ENCODE peak calls at places on chromosomes 7 and 10, in eight cellular contexts. F is MM.1S, I is neural progenitor cell, Q is GM23338, N is HepG2, V is fibroblast of lung, L is PC-3, G is K562. R is an unnamed sample.

GRCh38 chr10:119335671-119336353 is 128.4 kb downstream of the GRK5 start:
- DNase-seq in V (peak; percentile 61), Q (no peak), I (no peak), G (no peak), F (no peak), L (no peak), N (no peak), R (no peak)

GRCh38 chr10:119161680-119162079 is 3.8 kb downstream of the SFXN4 start:
- DNase-seq in N (no peak), I (no peak), G (peak; percentile 85), L (peak; percentile 23), V (peak; percentile 75), Q (no peak), F (no peak), R (peak; percentile 65)

GRCh38 chr10:35225204-35225603 is 98.6 kb downstream of the CREM start:
- DNase-seq in L (peak; percentile 60), F (no peak), V (peak; percentile 12), G (no peak), I (no peak), N (no peak), Q (no peak), R (no peak)

GRCh38 chr7:71868797-71869196 is 543.3 kb downstream of the CALN1 start:
- DNase-seq in I (no peak), G (peak; percentile 41), V (peak; percentile 88), N (no peak), F (no peak), L (peak; percentile 34), Q (no peak), R (peak; percentile 26)

GRCh38 chr7:155643804-155644177 is 670 bp upstream of the RBM33 start:
- DNase-seq in Q (no peak), V (peak; percentile 31), G (no peak), L (no peak), F (no peak), I (no peak), N (no peak), R (peak; percentile 61)

GRCh38 chr7:114356133-114356532 is 58.5 kb upstream of the FOXP2 start:
- DNase-seq in V (peak; percentile 52), F (no peak), L (peak; percentile 9), I (no peak), Q (no peak), N (no peak), G (no peak), R (peak; percentile 20)

GRCh38 chr7:28330384-28331070 is 81.8 kb upstream of the CREB5 start:
- DNase-seq in I (no peak), N (no peak), Q (no peak), F (peak; percentile 45), V (peak; percentile 17), L (no peak), G (no peak), R (peak; percentile 67)

GRCh38 chr7:82081644-82082224 is 311.9 kb upstream of the HGF start:
- DNase-seq in N (no peak), Q (no peak), L (no peak), G (no peak), V (no peak), I (no peak), F (no peak), R (no peak)

GRCh38 chr7:116249969-116250553 is 39.7 kb downstream of the TES start:
- DNase-seq in V (peak; percentile 58), Q (peak; percentile 55), L (peak; percentile 65), N (peak; percentile 57), G (peak; percentile 40), I (peak; percentile 46), F (peak; percentile 34), R (peak; percentile 62)

GRCh38 chr10:91980319-91980718 is 56.7 kb downstream of the BTAF1 start:
- DNase-seq in Q (no peak), F (no peak), I (no peak), L (no peak), N (no peak), V (no peak), G (no peak), R (no peak)

GRCh38 chr10:126595160-126595559 is 75.3 kb downstream of the C10orf90 start:
- DNase-seq in G (no peak), I (no peak), L (no peak), N (no peak), Q (no peak), V (no peak), F (no peak), R (no peak)

GRCh38 chr10:76874151-76874550 is 763.5 kb downstream of the KCNMA1 start:
- DNase-seq in Q (no peak), L (peak; percentile 87), I (no peak), N (no peak), F (no peak), G (no peak), V (peak; percentile 4), R (peak; percentile 96)

GRCh38 chr10:118956253-118957140 is 73.0 kb upstream of the NANOS1 start:
- DNase-seq in I (no peak), N (no peak), G (no peak), Q (no peak), V (no peak), F (no peak), L (no peak), R (no peak)

GRCh38 chr10:79299397-79300370 is 47.6 kb upstream of the PPIF start:
- DNase-seq in G (no peak), L (peak; percentile 93), V (peak; percentile 89), Q (no peak), N (no peak), F (no peak), I (no peak), R (peak; percentile 97)

GRCh38 chr7:41045556-41046123 is 657.2 kb downstream of the INHBA start:
- DNase-seq in V (no peak), Q (no peak), N (peak; percentile 3), L (peak; percentile 87), G (no peak), I (peak; percentile 19), F (no peak), R (no peak)

GRCh38 chr7:111953611-111954010 is 252.6 kb downstream of the DOCK4 start:
- DNase-seq in V (no peak), F (peak; percentile 73), Q (peak; percentile 45), L (peak; percentile 48), G (no peak), I (peak; percentile 31), N (peak; percentile 77), R (peak; percentile 40)

GRCh38 chr7:1920266-1920681 is 250.2 kb downstream of the ELFN1 start:
- DNase-seq in N (no peak), Q (no peak), L (no peak), F (no peak), I (no peak), V (no peak), G (no peak), R (peak; percentile 77)

GRCh38 chr7:122790558-122790957 is 87.8 kb upstream of the RNF148 start:
- DNase-seq in F (no peak), N (no peak), L (no peak), I (no peak), G (no peak), V (no peak), Q (no peak), R (no peak)

GRCh38 chr7:82760092-82760491 is 316.5 kb upstream of the CACNA2D1 start:
- DNase-seq in I (no peak), N (no peak), L (peak; percentile 21), F (no peak), Q (peak; percentile 65), V (peak; percentile 6), G (no peak), R (no peak)

GRCh38 chr7:123209786-123210185 is 10.0 kb upstream of the SLC13A1 start:
- DNase-seq in V (peak; percentile 15), F (no peak), Q (no peak), L (no peak), N (peak; percentile 20), G (no peak), I (no peak), R (no peak)

GRCh38 chr10:103765981-103766380 is 89.4 kb downstream of the SH3PXD2A start:
- DNase-seq in I (no peak), Q (no peak), L (peak; percentile 10), V (peak; percentile 28), G (no peak), N (no peak), F (peak; percentile 77), R (no peak)

GRCh38 chr10:48684792-48685651 is at the start of gene WDFY4:
- DNase-seq in F (no peak), Q (no peak), N (no peak), I (no peak), G (no peak), L (no peak), V (no peak), R (no peak)
- H3K4me1 ChIP-seq in F (no peaks in the 10 kb centered on the region), Q (no peaks in the 10 kb centered on the region), N (no peaks in the 10 kb centered on the region), I (no peaks in the 10 kb centered on the region), G (no peaks in the 10 kb centered on the region), L (no peaks in the 10 kb centered on the region), V (no peaks in the 10 kb centered on the region), R (no peaks in the 10 kb centered on the region)

DNA sequence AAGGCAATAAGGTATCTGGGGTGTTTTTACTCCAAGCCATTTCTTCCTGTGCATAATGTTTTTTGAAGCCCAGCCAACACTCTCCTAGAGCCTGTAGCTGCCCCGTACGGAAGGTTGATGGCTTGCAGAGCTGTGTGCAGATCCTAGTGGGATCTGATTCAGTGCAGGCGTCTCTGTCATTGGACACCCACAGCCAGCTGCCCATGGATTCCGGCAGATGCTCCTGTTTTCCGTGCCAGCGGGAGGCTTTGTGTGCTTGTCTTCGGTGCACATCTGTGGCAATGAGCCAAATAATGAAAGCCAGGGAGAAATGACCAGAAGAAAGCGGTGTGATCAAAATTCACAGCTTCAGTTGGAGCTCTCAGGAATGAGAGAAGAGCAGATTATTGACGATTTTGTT is 426.4 kb downstream of the TYW1 start:
- DNase-seq in Q (no peak), V (no peak), L (no peak), N (no peak), I (no peak), F (no peak), G (no peak), R (no peak)
- TF ChIP-seq EZH2 in Q (no peak), V (no peak), L (no peak), N (no peak), I (no peak), F (no peak), G (no peak), R (no peak)

GRCh38 chr10:96236090-96236478 is 35.3 kb downstream of the BLNK start:
- DNase-seq in V (no peak), L (no peak), N (no peak), G (no peak), F (no peak), I (no peak), Q (no peak), R (no peak)
- H3K4me1 ChIP-seq in V (no peaks in the 10 kb centered on the region), L (no peaks in the 10 kb centered on the region), N (peaks cover 9% of the 10 kb centered on the region), G (no peaks in the 10 kb centered on the region), F (no peaks in the 10 kb centered on the region), I (peaks cover 6% of the 10 kb centered on the region), Q (no peaks in the 10 kb centered on the region), R (no peaks in the 10 kb centered on the region)

DNA sequence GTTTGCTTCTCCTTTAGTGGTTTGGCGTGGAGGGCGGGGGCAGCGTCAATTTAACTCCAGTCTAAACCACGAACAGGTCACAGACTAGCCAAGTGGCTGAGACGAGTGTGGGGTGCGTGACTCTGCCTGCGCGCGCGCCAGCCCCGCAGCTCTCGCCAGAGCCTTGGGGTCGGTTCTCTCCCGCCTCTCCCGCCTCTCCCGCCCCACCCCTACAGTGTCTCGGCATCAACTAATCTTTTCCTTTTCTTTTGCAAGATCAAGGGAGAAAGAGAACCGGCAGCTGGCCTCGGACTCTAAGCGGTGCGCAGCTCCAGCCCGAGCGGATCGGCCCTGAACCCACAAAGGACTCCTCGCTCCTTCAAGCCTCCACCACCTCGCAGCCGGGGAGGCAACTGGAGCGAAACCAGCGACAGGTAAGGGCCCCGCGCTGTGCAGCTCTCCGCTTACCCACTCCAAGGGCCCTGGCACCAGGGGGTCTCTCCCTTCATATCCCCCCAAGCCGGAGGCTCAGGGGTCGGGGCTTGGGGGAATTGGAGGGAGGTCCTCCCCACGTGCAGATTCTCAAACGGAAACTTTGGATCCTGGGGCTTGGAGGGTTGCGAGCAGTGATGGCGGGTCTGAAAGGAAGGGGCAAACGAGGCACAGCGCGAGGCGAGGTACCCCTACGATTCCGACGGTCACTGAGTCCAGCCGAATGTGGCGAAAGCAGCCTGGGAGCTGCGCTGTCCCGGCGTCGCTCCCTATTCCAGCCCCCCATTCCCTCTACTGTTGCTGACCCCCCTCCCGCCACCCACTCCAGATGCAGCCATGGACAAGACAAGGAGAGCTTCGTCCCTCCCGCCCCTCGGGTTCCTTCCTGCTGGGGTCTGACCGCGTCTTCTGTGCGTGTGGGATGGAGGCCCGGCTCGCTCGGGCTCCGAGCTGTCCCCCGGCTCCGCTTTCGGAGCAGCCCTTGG is 832 bp downstream of the CHRM2 start:
- DNase-seq in L (no peak), V (peak; percentile 54), G (no peak), Q (peak; percentile 59), N (no peak), F (no peak), I (peak; percentile 64), R (peak; percentile 44)
- TF ChIP-seq EZH2 in L (no peak), V (no peak), G (no peak), Q (peak; percentile 60), N (no peak), F (no peak), I (peak; percentile 75), R (no peak)